ENCODE peak calls at places on chromosome 14, in nine cellular contexts. G, V, H, A, D, R, K, E and M are unnamed samples.

GRCh38 chr14:104926619-104927431 is 2.1 kb downstream of the PLD4 start:
- DNase-seq in K (peak), A (no peak), D (no peak), E (no peak), G (no peak), V (no peak), H (no peak), R (no peak), M (no peak)

GRCh38 chr14:68892961-68893360 is 86.1 kb downstream of the ACTN1 start:
- DNase-seq in R (no peak), V (no peak), E (no peak), D (no peak), G (no peak), H (no peak), A (no peak), K (no peak), M (no peak)

GRCh38 chr14:65751510-65751909 is 339.0 kb downstream of the FUT8 start:
- DNase-seq in A (no peak), R (no peak), G (no peak), K (no peak), H (no peak), V (no peak), E (no peak), D (no peak), M (no peak)

GRCh38 chr14:59905193-59905592 is 14.8 kb upstream of the LRRC9 start:
- DNase-seq in E (peak), D (no peak), A (no peak), G (no peak), R (no peak), V (no peak), H (no peak), K (no peak), M (no peak)

GRCh38 chr14:96285667-96286066 is 29.7 kb downstream of the BDKRB1 start:
- DNase-seq in R (no peak), H (no peak), D (no peak), A (no peak), E (no peak), V (no peak), K (no peak), G (peak), M (no peak)

GRCh38 chr14:96797943-96798349 is 764 bp downstream of the VRK1 start:
- DNase-seq in D (no peak), A (no peak), K (peak), E (no peak), V (no peak), H (no peak), R (no peak), G (no peak), M (no peak)

GRCh38 chr14:94026173-94026885 is at the start of gene OTUB2:
- DNase-seq in R (peak), G (peak), K (peak), H (peak), E (peak), D (peak), V (peak), A (peak), M (peak)

GRCh38 chr14:69615471-69616407 is 4.3 kb downstream of the SUSD6 start:
- DNase-seq in R (peak), D (no peak), V (peak), H (peak), G (peak), A (no peak), K (peak), E (peak), M (no peak)

GRCh38 chr14:104677506-104678332 is 11.7 kb upstream of the INF2 start:
- DNase-seq in A (peak), K (peak), E (peak), G (peak), D (peak), R (peak), H (peak), V (peak), M (no peak)

GRCh38 chr14:53950031-53950793 is 6.4 kb downstream of the BMP4 start:
- DNase-seq in K (no peak), A (no peak), V (no peak), E (no peak), D (no peak), H (no peak), G (no peak), R (no peak), M (no peak)

GRCh38 chr14:94886931-94887330 is 117.0 kb upstream of the GSC start:
- DNase-seq in G (no peak), V (no peak), K (no peak), R (no peak), H (no peak), E (no peak), D (no peak), A (no peak), M (no peak)

GRCh38 chr14:20614038-20614840 is 23.1 kb upstream of the RNASE12 start:
- DNase-seq in V (peak), A (no peak), H (no peak), E (no peak), K (no peak), R (no peak), D (no peak), G (peak), M (no peak)

GRCh38 chr14:60092516-60092915 is 793 bp downstream of the PCNX4 start:
- DNase-seq in D (no peak), H (no peak), G (peak), K (peak), R (no peak), E (peak), V (no peak), A (no peak), M (no peak)

GRCh38 chr14:60563113-60563512 is 54.2 kb downstream of the SIX6 start:
- DNase-seq in V (no peak), A (no peak), G (peak), H (no peak), R (peak), K (no peak), E (peak), D (no peak), M (no peak)

GRCh38 chr14:101108579-101109346 is 205.2 kb upstream of the RTL1 start:
- DNase-seq in G (no peak), D (no peak), E (no peak), H (no peak), R (no peak), K (no peak), A (no peak), V (no peak), M (peak)